ENCODE peak calls at places on chromosomes 6 and 20, in ten cellular contexts. L is prostate gland, H is heart right ventricle, Z is choroid plexus epithelial cell, E is tibial nerve, I is dorsolateral prefrontal cortex, C is esophagus squamous epithelium, M is mammary epithelial cell, U is neural progenitor cell, K is SK-N-SH. Q is an unnamed sample.

GRCh38 chr6:10725716-10726115 is 2.8 kb downstream of the TMEM14C start:
- DNase-seq in U (no peak), M (no peak), H (no peak), E (no peak), Z (no peak), C (no peak), K (no peak), I (no peak), L (peak; percentile 28), Q (no peak)

GRCh38 chr6:20540683-20541082 is 6.4 kb downstream of the CDKAL1 start:
- DNase-seq in C (no peak), H (no peak), L (no peak), M (peak; percentile 35), E (no peak), Z (peak; percentile 81), U (no peak), K (no peak), I (no peak), Q (no peak)

GRCh38 chr6:6512711-6513110 is 75.8 kb upstream of the LY86 start:
- DNase-seq in U (no peak), E (no peak), Z (no peak), L (no peak), M (no peak), I (no peak), C (no peak), H (no peak), K (no peak), Q (no peak)

GRCh38 chr6:40695114-40695513 is 108.0 kb upstream of the LRFN2 start:
- DNase-seq in U (peak; percentile 50), M (no peak), I (peak; percentile 22), L (no peak), H (no peak), C (no peak), Z (peak; percentile 46), E (no peak), K (peak; percentile 33), Q (no peak)

GRCh38 chr20:39825950-39826349 is 863.1 kb downstream of the MAFB start:
- DNase-seq in M (peak; percentile 59), I (no peak), E (no peak), U (no peak), H (no peak), K (no peak), Z (peak; percentile 79), L (no peak), C (no peak), Q (no peak)

GRCh38 chr20:45114465-45115385 is at the start of gene WFDC5:
- DNase-seq in M (peak; percentile 66), H (no peak), E (no peak), U (no peak), I (no peak), Z (no peak), L (peak; percentile 43), C (no peak), K (no peak), Q (no peak)

GRCh38 chr20:21323640-21324039 is 20.5 kb downstream of the XRN2 start:
- DNase-seq in H (no peak), Z (peak; percentile 90), C (no peak), I (no peak), M (peak; percentile 84), L (no peak), K (no peak), E (no peak), U (no peak), Q (no peak)

GRCh38 chr6:24927985-24928735 is 7.6 kb downstream of the RIPOR2 start:
- DNase-seq in E (no peak), K (no peak), M (no peak), L (no peak), H (no peak), C (no peak), U (no peak), I (no peak), Z (peak; percentile 57), Q (no peak)

GRCh38 chr6:92777146-92777740 is 642.1 kb downstream of the EPHA7 start:
- DNase-seq in H (no peak), M (peak; percentile 1), L (no peak), Z (peak; percentile 75), U (peak; percentile 50), K (no peak), E (no peak), I (no peak), C (no peak), Q (no peak)

GRCh38 chr6:155586036-155586557 is 130.5 kb upstream of the NOX3 start:
- DNase-seq in I (no peak), E (no peak), K (no peak), M (no peak), C (no peak), U (no peak), H (no peak), Z (no peak), L (no peak), Q (no peak)

GRCh38 chr6:155583997-155584396 is 128.4 kb upstream of the NOX3 start:
- DNase-seq in M (no peak), C (no peak), I (no peak), U (no peak), H (no peak), L (no peak), E (no peak), K (no peak), Z (no peak), Q (no peak)

GRCh38 chr6:155582016-155582991 is 126.7 kb upstream of the NOX3 start:
- DNase-seq in C (no peak), E (no peak), Z (no peak), L (no peak), I (no peak), M (no peak), U (no peak), H (no peak), K (no peak), Q (no peak)

DNA sequence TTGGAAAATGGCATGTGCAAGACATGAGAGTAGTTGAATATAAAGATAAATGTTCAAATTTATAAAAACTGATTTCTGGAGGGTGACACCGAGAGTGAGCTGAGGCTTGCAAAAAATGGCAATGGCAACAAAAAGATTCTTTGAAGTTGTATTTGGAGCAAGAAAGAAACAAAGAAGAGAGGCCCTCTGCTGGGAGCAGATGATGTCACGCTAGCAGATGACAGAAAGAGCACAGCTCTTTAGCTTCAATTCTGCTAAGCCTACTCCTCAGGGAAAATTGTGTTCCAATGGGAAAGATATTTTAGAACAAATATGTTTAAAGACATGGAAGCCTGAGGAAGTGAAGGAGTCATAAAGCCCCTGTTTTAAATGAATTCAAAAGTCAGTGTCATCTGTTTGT is 125.3 kb upstream of the NOX3 start:
- DNase-seq in Z (peak; percentile 8), K (no peak), H (no peak), L (no peak), E (no peak), M (no peak), C (no peak), I (no peak), U (no peak), Q (no peak)
- TF ChIP-seq CTCF in Z (peak; percentile 36), K (peak; percentile 35), H (no peak), L (no peak), E (no peak), M (no peak), C (no peak), I (no peak), U (peak; percentile 21), Q (no peak)

DNA sequence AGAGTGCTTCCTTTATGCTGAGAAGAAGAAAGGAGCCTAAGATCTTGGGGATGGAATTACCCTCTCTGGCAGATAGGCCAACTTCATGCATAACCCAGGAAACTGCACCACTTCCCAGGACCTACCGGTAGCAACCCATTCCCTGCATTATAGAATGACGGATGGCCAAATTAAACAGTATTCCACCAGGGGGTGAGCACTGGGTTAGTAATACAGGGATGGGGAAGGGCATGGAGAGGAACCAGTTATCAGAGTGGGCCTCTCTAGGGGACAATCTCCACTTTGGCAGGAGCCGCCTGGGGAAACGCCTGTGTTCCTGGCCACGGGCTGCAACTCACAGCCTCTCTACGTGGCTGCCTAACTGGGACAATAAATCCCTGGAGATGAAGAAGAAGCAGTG is 49.8 kb upstream of the TNFAIP3 start:
- DNase-seq in M (no peak), I (no peak), C (no peak), K (no peak), U (no peak), Z (no peak), H (no peak), E (no peak), L (no peak), Q (no peak)
- TF ChIP-seq CTCF in M (no peak), I (no peak), C (no peak), K (no peak), U (no peak), Z (no peak), H (no peak), E (no peak), L (no peak), Q (no peak)

DNA sequence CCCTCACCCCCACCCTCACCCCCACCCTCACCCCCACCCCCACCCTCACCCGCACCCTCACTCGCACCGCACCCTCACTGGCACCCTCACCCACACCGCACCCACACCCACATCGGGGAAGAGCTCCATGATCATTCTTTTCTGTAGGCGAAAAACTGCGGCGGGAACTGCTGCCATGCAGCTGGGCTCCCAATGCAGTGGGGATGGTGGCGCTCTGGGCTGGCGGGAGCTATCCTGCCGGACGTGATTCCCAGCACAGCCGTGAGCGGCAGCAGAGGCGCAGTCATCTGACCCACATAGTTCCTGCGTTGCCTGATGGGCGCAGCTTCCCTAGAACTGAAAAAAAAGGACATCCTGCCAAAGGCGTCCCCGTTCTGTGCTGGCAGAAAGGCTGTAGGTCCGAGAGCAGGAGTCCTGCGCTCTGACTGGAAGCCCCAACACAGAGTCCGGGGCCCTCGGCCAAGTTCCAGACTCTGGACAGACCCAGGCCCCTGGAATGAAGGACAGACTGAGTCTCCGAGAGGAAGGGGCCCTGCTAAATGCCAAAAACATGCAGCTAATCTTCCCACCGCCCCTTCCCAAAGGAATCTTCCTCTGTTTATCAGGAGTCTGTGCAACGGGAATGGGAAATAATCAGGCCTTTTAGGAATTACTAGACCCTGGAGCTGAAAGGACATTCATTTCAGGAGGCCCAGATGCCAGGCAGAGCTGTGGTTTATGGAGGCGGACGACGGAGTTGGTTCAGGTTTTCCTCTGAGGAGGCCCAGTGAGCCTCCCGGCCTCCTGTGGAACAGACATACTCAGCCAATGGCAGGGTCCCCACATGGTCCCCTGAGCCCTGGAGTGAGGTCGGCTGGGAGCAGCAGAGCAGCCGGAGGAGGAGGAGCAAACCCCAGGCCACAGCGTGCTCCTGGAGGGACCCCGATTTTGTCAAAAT is 14.1 kb upstream of the TCFL5 start:
- DNase-seq in I (peak; percentile 86), K (peak; percentile 93), H (peak; percentile 79), M (peak; percentile 69), U (peak; percentile 90), C (no peak), Z (peak; percentile 82), E (peak; percentile 53), L (peak; percentile 60), Q (peak; percentile 79)
- TF ChIP-seq CTCF in I (peak; percentile 68), K (peak; percentile 58), H (peak; percentile 41), M (peak; percentile 14), U (peak; percentile 53), C (peak; percentile 39), Z (peak; percentile 56), E (peak; percentile 56), L (peak; percentile 24), Q (no peak)

DNA sequence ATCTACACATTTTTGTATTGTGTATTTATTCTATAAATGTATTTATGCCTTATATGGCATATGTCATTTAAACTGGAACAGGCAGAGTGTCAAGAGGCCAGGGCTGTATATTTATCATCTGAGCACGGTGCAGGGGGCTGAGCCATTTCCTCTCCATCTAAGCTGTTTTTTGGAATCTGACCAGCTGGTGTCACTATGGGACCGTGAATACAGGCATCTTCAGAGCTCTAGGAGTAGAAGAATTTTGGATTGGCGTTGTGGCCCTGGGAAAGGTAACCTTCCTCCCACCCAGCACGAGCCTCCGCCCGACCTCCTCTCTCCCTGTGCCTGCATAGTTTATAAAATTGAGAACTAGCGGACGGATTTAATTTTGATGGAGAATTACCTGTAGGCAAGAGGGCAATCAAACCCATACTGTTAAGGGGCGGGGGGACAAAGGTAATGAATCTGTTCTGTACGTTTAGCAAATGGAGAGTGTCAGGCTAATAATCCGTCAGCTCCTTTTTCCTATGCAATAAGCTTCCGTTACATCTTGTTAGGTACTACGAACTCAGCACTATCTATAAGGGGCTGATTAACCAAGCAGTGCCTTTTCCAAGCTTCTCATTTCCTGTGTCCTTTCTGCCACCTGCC is 29.0 kb upstream of the EEF1E1 start:
- DNase-seq in H (no peak), L (peak; percentile 29), I (peak; percentile 50), Z (peak; percentile 84), E (no peak), M (peak; percentile 53), K (peak; percentile 58), C (no peak), U (peak; percentile 81), Q (peak; percentile 56)
- TF ChIP-seq CTCF in H (peak; percentile 49), L (peak; percentile 38), I (peak; percentile 52), Z (peak; percentile 83), E (no peak), M (peak; percentile 44), K (peak; percentile 75), C (peak; percentile 23), U (peak; percentile 83), Q (peak; percentile 23)